ENCODE peak calls at places on chromosomes 2 and 18, in seven cellular contexts. One of them, this sample, is unnamed.

GRCh38 chr18:63749489-63749888 is 25.7 kb upstream of the SERPINB7 start:
- DNase-seq in endothelial cell: no peak
- DNase-seq in memory B cell: no peak
- DNase-seq in fibroblast of mammary gland: no peak
- DNase-seq in pancreas: no peak
- DNase-seq in left ventricle myocardium superior: no peak
- DNase-seq in GM06990: no peak
- DNase-seq in this sample: no peak

GRCh38 chr2:100291152-100291970 is 30.9 kb downstream of the LONRF2 start:
- DNase-seq in endothelial cell: no peak
- DNase-seq in memory B cell: no peak
- DNase-seq in fibroblast of mammary gland: peak; percentile 98
- DNase-seq in pancreas: peak; percentile 78
- DNase-seq in left ventricle myocardium superior: no peak
- DNase-seq in GM06990: no peak
- DNase-seq in this sample: no peak

GRCh38 chr2:235024191-235024611 is 72.4 kb downstream of the SH3BP4 start:
- DNase-seq in endothelial cell: no peak
- DNase-seq in memory B cell: no peak
- DNase-seq in fibroblast of mammary gland: no peak
- DNase-seq in pancreas: no peak
- DNase-seq in left ventricle myocardium superior: no peak
- DNase-seq in GM06990: no peak
- DNase-seq in this sample: no peak

GRCh38 chr2:177169810-177170514 is 42.6 kb upstream of the HNRNPA3 start:
- DNase-seq in endothelial cell: no peak
- DNase-seq in memory B cell: no peak
- DNase-seq in fibroblast of mammary gland: no peak
- DNase-seq in pancreas: no peak
- DNase-seq in left ventricle myocardium superior: no peak
- DNase-seq in GM06990: peak; percentile 63
- DNase-seq in this sample: no peak

GRCh38 chr2:81550277-81550676 is 1245.7 kb upstream of the LRRTM1 start:
- DNase-seq in endothelial cell: no peak
- DNase-seq in memory B cell: no peak
- DNase-seq in fibroblast of mammary gland: no peak
- DNase-seq in pancreas: no peak
- DNase-seq in left ventricle myocardium superior: no peak
- DNase-seq in GM06990: no peak
- DNase-seq in this sample: no peak

GRCh38 chr2:222774941-222775340 is 85.9 kb upstream of the ACSL3 start:
- DNase-seq in endothelial cell: no peak
- DNase-seq in memory B cell: no peak
- DNase-seq in fibroblast of mammary gland: peak; percentile 19
- DNase-seq in pancreas: no peak
- DNase-seq in left ventricle myocardium superior: no peak
- DNase-seq in GM06990: no peak
- DNase-seq in this sample: peak; percentile 26

GRCh38 chr2:74499269-74499939 is at the start of gene LBX2:
- DNase-seq in endothelial cell: no peak
- DNase-seq in memory B cell: peak; percentile 40
- DNase-seq in fibroblast of mammary gland: no peak
- DNase-seq in pancreas: no peak
- DNase-seq in left ventricle myocardium superior: no peak
- DNase-seq in GM06990: no peak
- DNase-seq in this sample: no peak

GRCh38 chr18:33020877-33021276 is 248.1 kb upstream of the KLHL14 start:
- DNase-seq in endothelial cell: no peak
- DNase-seq in memory B cell: no peak
- DNase-seq in fibroblast of mammary gland: peak; percentile 1
- DNase-seq in pancreas: no peak
- DNase-seq in left ventricle myocardium superior: no peak
- DNase-seq in GM06990: no peak
- DNase-seq in this sample: no peak

GRCh38 chr2:36704475-36705150 is 8.1 kb downstream of the VIT start:
- DNase-seq in endothelial cell: no peak
- DNase-seq in memory B cell: no peak
- DNase-seq in fibroblast of mammary gland: peak; percentile 18
- DNase-seq in pancreas: no peak
- DNase-seq in left ventricle myocardium superior: no peak
- DNase-seq in GM06990: no peak
- DNase-seq in this sample: peak; percentile 36

GRCh38 chr2:158410132-158410531 is 46.4 kb downstream of the CCDC148 start:
- DNase-seq in endothelial cell: no peak
- DNase-seq in memory B cell: no peak
- DNase-seq in fibroblast of mammary gland: no peak
- DNase-seq in pancreas: no peak
- DNase-seq in left ventricle myocardium superior: no peak
- DNase-seq in GM06990: no peak
- DNase-seq in this sample: no peak

GRCh38 chr18:59911600-59911999 is 11.8 kb downstream of the PMAIP1 start:
- DNase-seq in endothelial cell: no peak
- DNase-seq in memory B cell: no peak
- DNase-seq in fibroblast of mammary gland: no peak
- DNase-seq in pancreas: no peak
- DNase-seq in left ventricle myocardium superior: no peak
- DNase-seq in GM06990: no peak
- DNase-seq in this sample: peak; percentile 39

GRCh38 chr2:15300645-15301573 is 260.2 kb downstream of the NBAS start:
- DNase-seq in endothelial cell: no peak
- DNase-seq in memory B cell: no peak
- DNase-seq in fibroblast of mammary gland: no peak
- DNase-seq in pancreas: no peak
- DNase-seq in left ventricle myocardium superior: no peak
- DNase-seq in GM06990: no peak
- DNase-seq in this sample: no peak

GRCh38 chr2:43879261-43879660 is 40.5 kb downstream of the ABCG8 start:
- DNase-seq in endothelial cell: no peak
- DNase-seq in memory B cell: no peak
- DNase-seq in fibroblast of mammary gland: peak; percentile 50
- DNase-seq in pancreas: no peak
- DNase-seq in left ventricle myocardium superior: no peak
- DNase-seq in GM06990: no peak
- DNase-seq in this sample: peak; percentile 28

GRCh38 chr2:209321076-209321475 is 102.8 kb upstream of the MAP2 start:
- DNase-seq in endothelial cell: no peak
- DNase-seq in memory B cell: no peak
- DNase-seq in fibroblast of mammary gland: peak; percentile 49
- DNase-seq in pancreas: no peak
- DNase-seq in left ventricle myocardium superior: no peak
- DNase-seq in GM06990: no peak
- DNase-seq in this sample: peak; percentile 19

GRCh38 chr18:57806891-57807280 is 3.8 kb upstream of the ATP8B1 start:
- DNase-seq in endothelial cell: no peak
- DNase-seq in memory B cell: no peak
- DNase-seq in fibroblast of mammary gland: peak; percentile 88
- DNase-seq in pancreas: no peak
- DNase-seq in left ventricle myocardium superior: no peak
- DNase-seq in GM06990: no peak
- DNase-seq in this sample: peak; percentile 92

GRCh38 chr2:130915149-130915548 is 78.4 kb downstream of the ARHGEF4 start:
- DNase-seq in endothelial cell: no peak
- DNase-seq in memory B cell: no peak
- DNase-seq in fibroblast of mammary gland: no peak
- DNase-seq in pancreas: no peak
- DNase-seq in left ventricle myocardium superior: no peak
- DNase-seq in GM06990: no peak
- DNase-seq in this sample: no peak

GRCh38 chr2:171598713-171599319 is 76.5 kb downstream of the CYBRD1 start:
- DNase-seq in endothelial cell: peak; percentile 41
- DNase-seq in memory B cell: no peak
- DNase-seq in fibroblast of mammary gland: peak; percentile 83
- DNase-seq in pancreas: peak; percentile 8
- DNase-seq in left ventricle myocardium superior: no peak
- DNase-seq in GM06990: peak; percentile 13
- DNase-seq in this sample: peak; percentile 66

GRCh38 chr2:50636462-50636861 is 395.5 kb downstream of the NRXN1 start:
- DNase-seq in endothelial cell: no peak
- DNase-seq in memory B cell: no peak
- DNase-seq in fibroblast of mammary gland: no peak
- DNase-seq in pancreas: no peak
- DNase-seq in left ventricle myocardium superior: no peak
- DNase-seq in GM06990: no peak
- DNase-seq in this sample: no peak

GRCh38 chr2:50346104-50346503 is 685.8 kb downstream of the NRXN1 start:
- DNase-seq in endothelial cell: peak; percentile 20
- DNase-seq in memory B cell: no peak
- DNase-seq in fibroblast of mammary gland: no peak
- DNase-seq in pancreas: no peak
- DNase-seq in left ventricle myocardium superior: no peak
- DNase-seq in GM06990: no peak
- DNase-seq in this sample: no peak

GRCh38 chr18:49520661-49521145 is 33.7 kb upstream of the C18orf32 start:
- DNase-seq in endothelial cell: no peak
- DNase-seq in memory B cell: no peak
- DNase-seq in fibroblast of mammary gland: peak; percentile 57
- DNase-seq in pancreas: no peak
- DNase-seq in left ventricle myocardium superior: no peak
- DNase-seq in GM06990: no peak
- DNase-seq in this sample: no peak